ENCODE peak calls at places on chromosomes 11 and 22, in seven cellular contexts. I is fibroblast of pulmonary artery; Z is AG09309; F is upper lobe of right lung; K is GM12865; E is IMR-90; C is naive thymus-derived CD4-positive, alpha-beta T cell. W is an unnamed sample.

GRCh38 chr22:34986461-34986977 is 79.4 kb upstream of the ISX start:
- DNase-seq in C (no peak), F (no peak), K (no peak), Z (no peak), E (no peak), I (no peak), W (no peak)

GRCh38 chr11:96342131-96342970 is 644 bp downstream of the MAML2 start:
- DNase-seq in K (no peak), C (no peak), I (no peak), Z (no peak), E (no peak), F (no peak), W (no peak)

GRCh38 chr22:20583471-20583922 is 76.1 kb downstream of the MED15 start:
- DNase-seq in Z (no peak), E (no peak), F (no peak), I (no peak), K (no peak), C (no peak), W (no peak)

GRCh38 chr22:41092023-41092817 is at the start of gene EP300:
- DNase-seq in I (peak), F (peak), E (peak), Z (peak), C (peak), K (peak), W (peak)

GRCh38 chr11:127996825-127997224 is 590.5 kb downstream of the ETS1 start:
- DNase-seq in E (peak), C (no peak), I (peak), F (no peak), K (no peak), Z (peak), W (peak)

GRCh38 chr11:83019888-83020579 is 51.7 kb downstream of the RAB30 start:
- DNase-seq in F (no peak), K (no peak), C (no peak), E (no peak), I (no peak), Z (no peak), W (peak)

GRCh38 chr11:32210601-32211000 is 119.7 kb downstream of the RCN1 start:
- DNase-seq in F (no peak), I (peak), K (no peak), Z (peak), C (no peak), E (peak), W (peak)

GRCh38 chr11:18594999-18595749 is 4.4 kb upstream of the MISFA start:
- DNase-seq in F (no peak), E (peak), Z (peak), I (no peak), K (no peak), C (no peak), W (peak)

GRCh38 chr22:37930270-37930951 is 23.0 kb downstream of the C22orf23 start:
- DNase-seq in E (peak), C (no peak), F (no peak), K (peak), I (peak), Z (no peak), W (no peak)

GRCh38 chr22:22168190-22168940 is 76.2 kb upstream of the VPREB1 start:
- DNase-seq in K (peak), C (no peak), F (no peak), E (peak), Z (peak), I (peak), W (peak)

GRCh38 chr11:31236052-31236652 is 133.4 kb downstream of the DCDC1 start:
- DNase-seq in K (no peak), C (no peak), I (peak), F (no peak), Z (no peak), E (no peak), W (peak)

GRCh38 chr11:19966435-19966834 is 193.8 kb downstream of the DBX1 start:
- DNase-seq in F (no peak), K (no peak), C (no peak), Z (no peak), I (no peak), E (no peak), W (no peak)

GRCh38 chr11:71580057-71581003 is 2.3 kb downstream of the KRTAP5-11 start:
- DNase-seq in F (no peak), I (peak), K (peak), C (no peak), Z (peak), E (peak), W (peak)

GRCh38 chr22:26550498-26551033 is 38.3 kb upstream of the TFIP11 start:
- DNase-seq in F (peak), I (peak), E (peak), K (no peak), Z (peak), C (no peak), W (no peak)

GRCh38 chr11:116948375-116948774 is 111.0 kb upstream of the APOA1 start:
- DNase-seq in Z (no peak), I (peak), K (peak), F (no peak), E (peak), C (peak), W (peak)

GRCh38 chr22:43488031-43488892 is 76.4 kb downstream of the MPPED1 start:
- DNase-seq in F (no peak), C (no peak), Z (no peak), I (no peak), K (no peak), E (no peak), W (no peak)

GRCh38 chr11:8337115-8337386 is 73.4 kb upstream of the LMO1 start:
- DNase-seq in Z (no peak), C (no peak), E (no peak), I (no peak), F (no peak), K (no peak), W (no peak)

GRCh38 chr11:8719260-8720190 is 36.9 kb downstream of the RPL27A start:
- DNase-seq in Z (peak), K (no peak), F (no peak), I (peak), C (no peak), E (peak), W (peak)

GRCh38 chr11:70557742-70558485 is 159.6 kb downstream of the CTTN start:
- DNase-seq in Z (no peak), I (no peak), F (no peak), C (no peak), E (no peak), K (no peak), W (no peak)

GRCh38 chr22:49764151-49764581 is 63.5 kb downstream of the BRD1 start:
- DNase-seq in F (peak), K (no peak), C (peak), Z (no peak), I (no peak), E (no peak), W (no peak)

GRCh38 chr22:22091400-22091878 is 108.9 kb upstream of the TOP3B start:
- DNase-seq in Z (no peak), E (no peak), I (no peak), C (no peak), F (no peak), K (no peak), W (no peak)

GRCh38 chr11:73528013-73528412 is 69.9 kb downstream of the FAM168A start:
- DNase-seq in E (no peak), Z (no peak), F (no peak), I (no peak), K (no peak), C (no peak), W (no peak)

GRCh38 chr11:73530109-73530508 is 67.8 kb downstream of the FAM168A start:
- DNase-seq in F (no peak), Z (no peak), E (no peak), C (no peak), K (no peak), I (no peak), W (peak)

GRCh38 chr11:73531386-73531785 is 66.5 kb downstream of the FAM168A start:
- DNase-seq in K (peak), Z (no peak), F (no peak), E (no peak), I (no peak), C (no peak), W (no peak)

GRCh38 chr11:73528420-73528819 is 69.5 kb downstream of the FAM168A start:
- DNase-seq in Z (no peak), F (no peak), K (no peak), C (no peak), E (no peak), I (no peak), W (no peak)

DNA sequence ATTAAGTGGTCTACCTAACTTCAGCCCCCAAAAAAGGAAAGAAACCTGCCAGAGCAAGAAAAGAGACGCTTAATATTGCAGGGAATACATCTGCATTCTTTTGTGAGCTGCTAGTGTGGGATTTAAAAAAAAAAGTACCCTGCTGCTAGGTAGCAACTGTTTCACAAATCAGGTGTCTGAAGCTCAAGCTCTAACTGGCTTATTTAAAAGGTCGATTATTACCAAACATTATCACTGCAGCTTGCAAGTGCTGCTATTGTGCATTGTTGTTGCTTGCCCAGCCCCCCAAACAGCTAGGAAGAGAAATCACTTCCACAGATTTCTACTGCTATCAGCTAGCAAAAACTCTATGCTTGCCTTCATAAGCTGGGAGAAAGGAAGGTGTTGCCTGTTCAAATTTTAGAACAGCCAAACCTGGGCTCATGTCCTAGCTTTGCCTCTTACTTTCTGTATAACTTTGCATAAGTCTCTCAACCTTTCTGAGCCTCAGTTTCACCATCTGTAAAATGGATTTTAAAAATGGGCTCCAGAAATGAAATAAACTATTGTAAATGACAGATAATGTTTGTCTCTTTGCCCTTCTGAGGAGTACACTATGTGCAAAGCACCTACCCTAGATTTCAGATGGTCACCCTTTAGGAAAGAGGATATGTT is 68.9 kb downstream of the FAM168A start:
- DNase-seq in I (no peak), C (no peak), Z (no peak), F (no peak), K (no peak), E (no peak), W (no peak)
- H3K4me3 ChIP-seq in I (no peak), C (no peak), Z (no peak), F (peak), K (no peak), E (no peak), W (no peak)

GRCh38 chr11:64874308-64874707 is 4.1 kb downstream of the EHD1 start:
- DNase-seq in E (peak), K (peak), Z (no peak), F (no peak), I (no peak), C (no peak), W (no peak)
- H3K4me3 ChIP-seq in E (no peak), K (peak), Z (no peak), F (peak), I (no peak), C (peak), W (no peak)

GRCh38 chr11:62370743-62371440 is 33.6 kb downstream of the ASRGL1 start:
- DNase-seq in K (peak), Z (no peak), F (peak), C (peak), E (no peak), I (no peak), W (no peak)
- H3K4me3 ChIP-seq in K (peak), Z (no peak), F (no peak), C (no peak), E (no peak), I (no peak), W (no peak)

DNA sequence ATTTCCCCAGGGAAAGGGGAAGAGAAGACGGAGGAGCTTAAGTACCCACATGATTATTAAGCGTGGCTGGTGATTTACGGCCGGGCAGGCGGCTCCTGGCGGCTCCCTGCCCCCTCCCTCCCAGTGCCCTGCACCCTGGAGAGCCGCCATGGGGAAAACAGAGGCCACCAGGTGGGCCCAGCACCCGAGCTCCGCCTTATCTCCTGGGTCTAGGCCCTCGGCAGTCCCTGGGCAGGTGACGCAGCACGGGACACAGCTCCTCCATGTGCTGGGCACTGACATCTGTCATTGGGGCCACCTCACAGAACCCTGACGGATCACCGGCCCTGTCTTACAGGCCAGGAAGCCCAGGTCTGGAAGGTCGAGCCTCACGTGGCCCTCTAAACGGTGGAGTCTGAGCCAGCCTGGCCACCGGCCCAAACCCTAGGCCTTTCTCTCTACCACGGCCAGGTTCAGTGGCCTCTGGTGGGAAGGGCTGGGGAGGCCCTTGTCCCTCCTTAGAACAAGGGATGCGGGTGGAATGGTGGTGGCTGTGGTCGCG is 60.2 kb upstream of the PPARA start:
- DNase-seq in Z (no peak), I (no peak), F (peak), E (no peak), C (no peak), K (no peak), W (no peak)
- H3K4me3 ChIP-seq in Z (peak), I (no peak), F (peak), E (no peak), C (no peak), K (no peak), W (no peak)

GRCh38 chr22:17105143-17106129 is 15.7 kb downstream of the TMEM121B start:
- DNase-seq in Z (no peak), E (no peak), K (no peak), I (no peak), F (peak), C (no peak), W (no peak)

GRCh38 chr22:17106161-17106784 is 14.9 kb downstream of the TMEM121B start:
- DNase-seq in C (no peak), I (no peak), F (peak), E (no peak), Z (no peak), K (no peak), W (no peak)

GRCh38 chr22:17108256-17109112 is 12.7 kb downstream of the TMEM121B start:
- DNase-seq in K (no peak), E (no peak), Z (no peak), C (no peak), F (no peak), I (no peak), W (no peak)

GRCh38 chr22:17107547-17107810 is 13.7 kb downstream of the TMEM121B start:
- DNase-seq in I (no peak), E (no peak), F (no peak), Z (no peak), K (no peak), C (no peak), W (no peak)

DNA sequence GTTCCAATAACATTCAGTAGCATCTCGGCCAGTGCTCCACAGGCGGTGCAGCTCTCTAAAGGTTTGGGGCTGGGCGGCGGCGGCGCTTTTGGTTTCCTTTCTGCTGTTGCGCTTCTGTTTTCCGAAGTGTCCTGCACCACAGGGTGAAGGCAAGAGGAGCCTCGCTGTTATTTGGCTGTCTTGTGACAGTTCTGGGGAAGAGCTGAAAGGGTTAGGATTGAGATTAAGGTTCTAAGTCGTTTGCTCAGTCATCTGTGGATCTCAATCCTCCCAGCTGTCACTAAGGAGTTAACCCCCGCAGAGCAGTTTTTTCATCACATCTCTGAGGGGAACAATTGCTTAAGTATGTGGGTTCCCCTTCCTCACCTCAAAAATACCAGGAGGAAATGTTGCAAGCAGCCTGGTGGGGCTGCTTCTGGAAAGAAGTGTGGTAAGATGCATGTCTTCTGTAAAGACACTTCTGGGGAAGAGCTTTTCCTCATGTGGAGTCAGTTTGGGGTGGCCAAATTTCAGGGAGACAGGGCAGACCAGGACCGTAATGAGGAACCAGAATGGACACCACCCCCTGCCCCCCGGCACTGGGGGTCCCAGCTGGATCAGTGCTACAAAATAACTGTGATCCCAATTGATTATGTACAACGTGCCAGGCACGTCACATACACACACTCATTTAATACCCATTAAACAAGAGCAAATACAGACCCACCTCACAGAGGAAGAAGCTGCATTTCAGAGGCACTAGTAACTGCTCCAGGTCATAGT is 14.2 kb downstream of the TMEM121B start:
- DNase-seq in F (no peak), E (no peak), K (no peak), C (no peak), Z (no peak), I (no peak), W (no peak)
- H3K4me3 ChIP-seq in F (no peak), E (no peak), K (no peak), C (peak), Z (no peak), I (no peak), W (no peak)

GRCh38 chr11:75389276-75389605 is 10.1 kb upstream of the RPS3 start:
- DNase-seq in E (peak), I (no peak), C (no peak), Z (no peak), F (peak), K (no peak), W (no peak)
- H3K4me3 ChIP-seq in E (no peak), I (no peak), C (no peak), Z (no peak), F (no peak), K (no peak), W (no peak)

GRCh38 chr11:114110948-114111347 is 51.4 kb downstream of the ZBTB16 start:
- DNase-seq in F (no peak), E (no peak), C (no peak), Z (no peak), K (no peak), I (peak), W (no peak)
- H3K4me3 ChIP-seq in F (no peak), E (no peak), C (no peak), Z (no peak), K (no peak), I (peak), W (no peak)

GRCh38 chr22:48071305-48071704 is 1308.9 kb downstream of the TBC1D22A start:
- DNase-seq in C (no peak), K (no peak), I (no peak), E (no peak), F (no peak), Z (no peak), W (no peak)
- H3K4me3 ChIP-seq in C (no peak), K (no peak), I (no peak), E (no peak), F (no peak), Z (no peak), W (no peak)